ENCODE peak calls at places on chromosomes 3 and 15, in eight cellular contexts. R is GM23338; X is Caco-2; F is CD8-positive, alpha-beta T cell; Y is thoracic aorta; J is endothelial cell of umbilical vein; I is fibroblast of lung; O is A549. M is an unnamed sample.
A peak's percentile ranks its signal among the peaks of the same experiment; 100 is the strongest.

GRCh38 chr3:170553788-170554620 is 31.9 kb downstream of the SLC7A14 start:
- DNase-seq in O (no peak), X (no peak), Y (no peak), I (no peak), R (no peak), J (peak; percentile 25), F (no peak), M (no peak)

GRCh38 chr15:76163429-76164020 is 103.7 kb downstream of the TMEM266 start:
- DNase-seq in J (no peak), O (no peak), I (no peak), X (peak; percentile 74), F (no peak), Y (no peak), R (no peak), M (no peak)

GRCh38 chr15:95676500-95676899 is 654.0 kb upstream of the NR2F2 start:
- DNase-seq in Y (no peak), I (no peak), O (no peak), R (no peak), X (no peak), J (no peak), F (no peak), M (no peak)

GRCh38 chr15:78195735-78196201 is 38.6 kb downstream of the ACSBG1 start:
- DNase-seq in I (no peak), J (peak; percentile 32), F (peak; percentile 30), X (peak; percentile 62), R (peak; percentile 68), O (peak; percentile 78), Y (no peak), M (peak; percentile 15)

GRCh38 chr15:82393671-82394070 is 35.9 kb upstream of the GOLGA6L9 start:
- DNase-seq in J (no peak), Y (no peak), O (no peak), F (no peak), I (peak; percentile 92), X (no peak), R (no peak), M (no peak)

GRCh38 chr3:61924065-61924740 is 362.8 kb downstream of the PTPRG start:
- DNase-seq in Y (no peak), R (no peak), J (peak; percentile 61), F (no peak), I (no peak), O (no peak), X (no peak), M (no peak)

GRCh38 chr15:95296626-95297025 is 1033.9 kb upstream of the NR2F2 start:
- DNase-seq in F (no peak), R (no peak), J (peak; percentile 86), I (no peak), O (no peak), Y (no peak), X (no peak), M (peak; percentile 51)

GRCh38 chr3:150319900-150320299 is 88.2 kb upstream of the TSC22D2 start:
- DNase-seq in I (peak; percentile 98), J (peak; percentile 32), O (peak; percentile 71), R (no peak), X (peak; percentile 70), F (no peak), Y (no peak), M (peak; percentile 40)

GRCh38 chr3:140153736-140154135 is 218.8 kb downstream of the CLSTN2 start:
- DNase-seq in R (no peak), Y (no peak), F (no peak), I (no peak), O (no peak), X (no peak), J (no peak), M (no peak)

GRCh38 chr3:154473769-154474168 is 43.8 kb upstream of the GPR149 start:
- DNase-seq in O (no peak), I (no peak), F (no peak), J (no peak), X (no peak), Y (no peak), R (no peak), M (no peak)

GRCh38 chr3:24763421-24763820 is 268.8 kb upstream of the THRB start:
- DNase-seq in Y (no peak), R (no peak), X (no peak), I (peak; percentile 1), F (no peak), J (no peak), O (no peak), M (no peak)

GRCh38 chr3:55571913-55572312 is 84.8 kb upstream of the WNT5A start:
- DNase-seq in R (peak; percentile 96), I (peak; percentile 45), F (no peak), X (peak; percentile 25), Y (no peak), J (no peak), O (no peak), M (no peak)

GRCh38 chr3:135618123-135618522 is 347.4 kb upstream of the PPP2R3A start:
- DNase-seq in X (no peak), O (no peak), F (no peak), R (no peak), J (no peak), Y (no peak), I (no peak), M (no peak)

GRCh38 chr15:88630141-88630721 is 8.6 kb upstream of the ISG20 start:
- DNase-seq in Y (no peak), R (no peak), O (no peak), F (no peak), J (peak; percentile 55), X (no peak), I (no peak), M (no peak)

GRCh38 chr3:64956619-64957018 is 268.8 kb upstream of the ADAMTS9 start:
- DNase-seq in F (no peak), X (no peak), I (no peak), Y (no peak), R (no peak), O (no peak), J (no peak), M (no peak)

GRCh38 chr15:60531811-60532210 is 52.9 kb upstream of the ICE2 start:
- DNase-seq in Y (no peak), F (no peak), X (no peak), O (no peak), I (no peak), R (no peak), J (no peak), M (no peak)
- H3K4me1 ChIP-seq in Y (no peaks in the 10 kb centered on the region), F (peaks cover 58% of the 10 kb centered on the region), X (no peaks in the 10 kb centered on the region), O (no peaks in the 10 kb centered on the region), I (no peaks in the 10 kb centered on the region), R (peaks cover 15% of the 10 kb centered on the region), J (peaks cover 11% of the 10 kb centered on the region), M (no peaks in the 10 kb centered on the region)

GRCh38 chr3:16318216-16318615 is 53.2 kb downstream of the OXNAD1 start:
- DNase-seq in J (no peak), I (no peak), Y (no peak), F (no peak), O (no peak), R (no peak), X (peak; percentile 40), M (no peak)
- H3K4me1 ChIP-seq in J (no peaks in the 10 kb centered on the region), I (no peaks in the 10 kb centered on the region), Y (no peaks in the 10 kb centered on the region), F (peaks cover 76% of the 10 kb centered on the region), O (no peaks in the 10 kb centered on the region), R (peaks cover 5% of the 10 kb centered on the region), X (peaks cover 22% of the 10 kb centered on the region), M (no peaks in the 10 kb centered on the region)

DNA sequence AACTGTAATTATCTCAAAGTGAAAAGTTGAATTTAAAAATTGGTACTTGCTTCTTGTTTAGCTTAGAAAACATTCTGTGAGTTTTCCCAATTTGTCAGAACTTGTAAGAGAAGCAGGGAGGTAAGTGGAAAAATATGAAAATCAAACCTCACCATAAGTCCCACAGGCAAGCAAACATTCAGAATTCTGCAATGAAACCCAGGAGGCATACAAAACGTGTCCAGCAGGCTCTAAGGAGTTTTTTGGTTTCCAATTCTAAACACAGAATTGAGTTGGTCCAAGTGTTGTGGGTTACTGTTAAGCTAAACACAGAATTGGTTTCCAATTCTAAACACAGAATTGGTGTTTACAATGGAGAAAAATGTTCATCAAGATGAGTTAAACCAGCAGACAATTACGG is 27.1 kb upstream of the ACKR4 start:
- DNase-seq in R (no peak), X (no peak), J (no peak), Y (no peak), I (no peak), F (no peak), O (no peak), M (no peak)
- H3K4me1 ChIP-seq in R (no peaks in the 10 kb centered on the region), X (no peaks in the 10 kb centered on the region), J (no peaks in the 10 kb centered on the region), Y (peaks cover 47% of the 10 kb centered on the region), I (no peaks in the 10 kb centered on the region), F (no peaks in the 10 kb centered on the region), O (no peaks in the 10 kb centered on the region), M (no peaks in the 10 kb centered on the region)

GRCh38 chr3:52317178-52317577 is 1.1 kb downstream of the DNAH1 start:
- DNase-seq in R (peak; percentile 48), X (no peak), O (no peak), I (no peak), J (no peak), Y (no peak), F (no peak), M (no peak)
- H3K4me1 ChIP-seq in R (peaks cover 5% of the 10 kb centered on the region), X (peaks cover 20% of the 10 kb centered on the region), O (peaks cover 16% of the 10 kb centered on the region), I (peaks cover 7% of the 10 kb centered on the region), J (peaks cover 19% of the 10 kb centered on the region), Y (peaks cover 16% of the 10 kb centered on the region), F (peaks cover 12% of the 10 kb centered on the region), M (no peaks in the 10 kb centered on the region)

GRCh38 chr3:129605593-129606521 is 619 bp downstream of the PLXND1 start:
- DNase-seq in I (peak; percentile 67), J (peak; percentile 67), R (no peak), O (peak; percentile 36), X (peak; percentile 67), Y (no peak), F (no peak), M (peak; percentile 74)
- H3K4me1 ChIP-seq in I (peaks cover 33% of the 10 kb centered on the region), J (peaks cover 56% of the 10 kb centered on the region), R (peaks cover 45% of the 10 kb centered on the region), O (peaks cover 63% of the 10 kb centered on the region), X (peaks cover 16% of the 10 kb centered on the region), Y (peaks cover 75% of the 10 kb centered on the region), F (peaks cover 15% of the 10 kb centered on the region), M (peaks cover 19% of the 10 kb centered on the region)

DNA sequence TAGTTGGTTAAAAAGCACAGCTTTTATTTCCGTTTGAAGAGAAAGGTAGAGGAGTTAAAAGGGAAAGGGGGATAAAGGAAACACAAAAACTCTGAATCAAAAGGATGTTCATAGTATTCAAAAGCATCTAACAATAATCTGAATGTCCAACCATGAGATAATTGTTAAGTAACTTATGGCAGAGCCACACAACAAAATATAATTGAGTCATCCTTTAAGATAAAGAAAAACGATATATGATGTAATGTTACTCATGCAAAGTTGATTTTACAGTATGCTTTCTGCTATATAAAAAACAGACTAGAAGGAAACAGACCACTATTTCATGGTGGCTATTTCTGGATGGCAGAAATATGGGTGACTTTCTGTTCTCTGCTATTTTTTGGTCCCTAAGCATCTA is 3.9 kb downstream of the XPC start:
- DNase-seq in I (peak; percentile 15), X (no peak), O (no peak), J (no peak), Y (no peak), F (no peak), R (no peak), M (no peak)
- H3K4me1 ChIP-seq in I (peaks cover 4% of the 10 kb centered on the region), X (peaks cover 12% of the 10 kb centered on the region), O (peaks cover 61% of the 10 kb centered on the region), J (peaks cover 22% of the 10 kb centered on the region), Y (peaks cover 36% of the 10 kb centered on the region), F (peaks cover 52% of the 10 kb centered on the region), R (peaks cover 7% of the 10 kb centered on the region), M (peaks cover 35% of the 10 kb centered on the region)

M was measured in A673.